ENCODE peak calls at places on chromosomes 3 and 15, in four cellular contexts. One of them, this sample, is unnamed.

GRCh38 chr3:183158552-183159006 is 4.0 kb downstream of the LAMP3 start:
- DNase-seq in GM12878: peak
- DNase-seq in HEK293T: no peak
- DNase-seq in K562: peak
- DNase-seq in this sample: no peak

GRCh38 chr3:23075478-23075877 is 127.6 kb upstream of the UBE2E2 start:
- DNase-seq in GM12878: no peak
- DNase-seq in HEK293T: no peak
- DNase-seq in K562: no peak
- DNase-seq in this sample: no peak

GRCh38 chr3:79488407-79488806 is 279.4 kb downstream of the ROBO1 start:
- DNase-seq in GM12878: no peak
- DNase-seq in HEK293T: no peak
- DNase-seq in K562: no peak
- DNase-seq in this sample: no peak

GRCh38 chr3:35639251-35640185 is at the start of gene ARPP21:
- DNase-seq in GM12878: no peak
- DNase-seq in HEK293T: no peak
- DNase-seq in K562: no peak
- DNase-seq in this sample: no peak

GRCh38 chr3:63824309-63824708 is 5.2 kb downstream of the C3orf49 start:
- DNase-seq in GM12878: no peak
- DNase-seq in HEK293T: no peak
- DNase-seq in K562: no peak
- DNase-seq in this sample: no peak

GRCh38 chr15:98703291-98703690 is 55.0 kb downstream of the IGF1R start:
- DNase-seq in GM12878: no peak
- DNase-seq in HEK293T: no peak
- DNase-seq in K562: no peak
- DNase-seq in this sample: no peak

GRCh38 chr3:30421261-30421660 is 185.1 kb upstream of the TGFBR2 start:
- DNase-seq in GM12878: no peak
- DNase-seq in HEK293T: no peak
- DNase-seq in K562: no peak
- DNase-seq in this sample: no peak

GRCh38 chr15:51620647-51621046 is 1.9 kb downstream of the DMXL2 start:
- DNase-seq in GM12878: no peak
- DNase-seq in HEK293T: no peak
- DNase-seq in K562: no peak
- DNase-seq in this sample: no peak

GRCh38 chr3:184145120-184145524 is 10.0 kb downstream of the EIF2B5 start:
- DNase-seq in GM12878: no peak
- DNase-seq in HEK293T: no peak
- DNase-seq in K562: peak
- DNase-seq in this sample: peak

GRCh38 chr15:31489801-31490646 is 163.4 kb downstream of the KLF13 start:
- DNase-seq in GM12878: no peak
- DNase-seq in HEK293T: peak
- DNase-seq in K562: peak
- DNase-seq in this sample: peak

GRCh38 chr15:63114465-63114864 is 7.2 kb upstream of the LACTB start:
- DNase-seq in GM12878: no peak
- DNase-seq in HEK293T: no peak
- DNase-seq in K562: no peak
- DNase-seq in this sample: no peak

GRCh38 chr3:97793415-97794019 is 28.3 kb upstream of the CRYBG3 start:
- DNase-seq in GM12878: peak
- DNase-seq in HEK293T: peak
- DNase-seq in K562: peak
- DNase-seq in this sample: peak
- TF ChIP-seq TARDBP in GM12878: no peak
- TF ChIP-seq TARDBP in HEK293T: no peak
- TF ChIP-seq TARDBP in K562: no peak
- TF ChIP-seq TARDBP in this sample: no peak

GRCh38 chr3:194596906-194597305 is 36.3 kb downstream of the TMEM44 start:
- DNase-seq in GM12878: no peak
- DNase-seq in HEK293T: no peak
- DNase-seq in K562: no peak
- DNase-seq in this sample: no peak
- TF ChIP-seq TARDBP in GM12878: no peak
- TF ChIP-seq TARDBP in HEK293T: no peak
- TF ChIP-seq TARDBP in K562: no peak
- TF ChIP-seq TARDBP in this sample: no peak

DNA sequence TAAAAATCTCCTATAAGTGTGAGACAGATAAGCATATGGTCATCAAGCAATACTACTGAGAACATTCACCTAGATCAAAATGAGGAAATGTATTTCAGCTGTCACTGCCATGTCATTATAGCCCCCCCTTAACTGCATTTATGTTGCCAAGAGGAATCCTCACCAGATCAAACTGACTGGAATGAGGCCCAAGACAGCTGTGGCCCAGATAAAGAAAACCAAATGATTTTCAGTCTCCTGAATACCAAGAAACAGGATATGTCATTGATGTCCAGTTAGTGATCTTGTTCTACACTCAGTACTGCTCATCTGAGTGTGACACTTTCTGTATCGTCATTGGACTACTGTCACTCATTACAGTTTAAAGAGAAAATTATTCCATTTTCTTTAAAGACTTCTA is 35.1 kb upstream of the CPB1 start:
- DNase-seq in GM12878: no peak
- DNase-seq in HEK293T: no peak
- DNase-seq in K562: no peak
- DNase-seq in this sample: no peak
- TF ChIP-seq TARDBP in GM12878: no peak
- TF ChIP-seq TARDBP in HEK293T: no peak
- TF ChIP-seq TARDBP in K562: no peak
- TF ChIP-seq TARDBP in this sample: no peak

GRCh38 chr3:133663569-133664313 is 2.0 kb upstream of the TOPBP1 start:
- DNase-seq in GM12878: no peak
- DNase-seq in HEK293T: peak
- DNase-seq in K562: peak
- DNase-seq in this sample: peak
- TF ChIP-seq TARDBP in GM12878: no peak
- TF ChIP-seq TARDBP in HEK293T: no peak
- TF ChIP-seq TARDBP in K562: no peak
- TF ChIP-seq TARDBP in this sample: peak